ENCODE peak calls at places on chromosomes 2 and 18, in four cellular contexts. One of them, this sample, is unnamed.

GRCh38 chr18:3466051-3466450 is 16.1 kb downstream of the TGIF1 start:
- DNase-seq in CD4-positive, alpha-beta T cell: no peak
- DNase-seq in glutamatergic neuron: no peak
- DNase-seq in astrocyte of the spinal cord: peak
- DNase-seq in this sample: peak

GRCh38 chr2:109487871-109488655 is 125.7 kb downstream of the SEPTIN10 start:
- DNase-seq in astrocyte of the spinal cord: no peak
- DNase-seq in CD4-positive, alpha-beta T cell: no peak
- DNase-seq in glutamatergic neuron: no peak
- DNase-seq in this sample: no peak

GRCh38 chr2:85264471-85264870 is 63.3 kb downstream of the TGOLN2 start:
- DNase-seq in CD4-positive, alpha-beta T cell: no peak
- DNase-seq in astrocyte of the spinal cord: peak
- DNase-seq in glutamatergic neuron: no peak
- DNase-seq in this sample: no peak

GRCh38 chr18:36756262-36756661 is 72.5 kb downstream of the TPGS2 start:
- DNase-seq in glutamatergic neuron: no peak
- DNase-seq in CD4-positive, alpha-beta T cell: no peak
- DNase-seq in astrocyte of the spinal cord: no peak
- DNase-seq in this sample: no peak

GRCh38 chr2:18117592-18117991 is 239.1 kb downstream of the KCNS3 start:
- DNase-seq in CD4-positive, alpha-beta T cell: no peak
- DNase-seq in astrocyte of the spinal cord: peak
- DNase-seq in glutamatergic neuron: peak
- DNase-seq in this sample: peak

GRCh38 chr2:183037281-183037659 is 987 bp downstream of the NCKAP1 start:
- DNase-seq in astrocyte of the spinal cord: peak
- DNase-seq in CD4-positive, alpha-beta T cell: no peak
- DNase-seq in glutamatergic neuron: no peak
- DNase-seq in this sample: no peak

GRCh38 chr2:238930216-238930615 is 82.3 kb downstream of the TWIST2 start:
- DNase-seq in CD4-positive, alpha-beta T cell: no peak
- DNase-seq in glutamatergic neuron: no peak
- DNase-seq in astrocyte of the spinal cord: no peak
- DNase-seq in this sample: no peak

GRCh38 chr2:112793449-112793978 is 9.2 kb upstream of the IL1A start:
- DNase-seq in astrocyte of the spinal cord: peak
- DNase-seq in glutamatergic neuron: no peak
- DNase-seq in CD4-positive, alpha-beta T cell: no peak
- DNase-seq in this sample: no peak

GRCh38 chr18:76416935-76417334 is 78.1 kb downstream of the ZNF516 start:
- DNase-seq in CD4-positive, alpha-beta T cell: no peak
- DNase-seq in astrocyte of the spinal cord: peak
- DNase-seq in glutamatergic neuron: no peak
- DNase-seq in this sample: no peak

GRCh38 chr2:121386102-121386501 is 101.1 kb upstream of the TFCP2L1 start:
- DNase-seq in CD4-positive, alpha-beta T cell: no peak
- DNase-seq in glutamatergic neuron: no peak
- DNase-seq in astrocyte of the spinal cord: no peak
- DNase-seq in this sample: no peak

GRCh38 chr2:121377676-121378075 is 92.7 kb upstream of the TFCP2L1 start:
- DNase-seq in astrocyte of the spinal cord: peak
- DNase-seq in glutamatergic neuron: no peak
- DNase-seq in CD4-positive, alpha-beta T cell: no peak
- DNase-seq in this sample: no peak

GRCh38 chr2:121387591-121388325 is 102.8 kb upstream of the TFCP2L1 start:
- DNase-seq in CD4-positive, alpha-beta T cell: no peak
- DNase-seq in glutamatergic neuron: no peak
- DNase-seq in astrocyte of the spinal cord: peak
- DNase-seq in this sample: no peak

GRCh38 chr2:121386707-121387106 is 101.7 kb upstream of the TFCP2L1 start:
- DNase-seq in CD4-positive, alpha-beta T cell: no peak
- DNase-seq in astrocyte of the spinal cord: peak
- DNase-seq in glutamatergic neuron: no peak
- DNase-seq in this sample: no peak

DNA sequence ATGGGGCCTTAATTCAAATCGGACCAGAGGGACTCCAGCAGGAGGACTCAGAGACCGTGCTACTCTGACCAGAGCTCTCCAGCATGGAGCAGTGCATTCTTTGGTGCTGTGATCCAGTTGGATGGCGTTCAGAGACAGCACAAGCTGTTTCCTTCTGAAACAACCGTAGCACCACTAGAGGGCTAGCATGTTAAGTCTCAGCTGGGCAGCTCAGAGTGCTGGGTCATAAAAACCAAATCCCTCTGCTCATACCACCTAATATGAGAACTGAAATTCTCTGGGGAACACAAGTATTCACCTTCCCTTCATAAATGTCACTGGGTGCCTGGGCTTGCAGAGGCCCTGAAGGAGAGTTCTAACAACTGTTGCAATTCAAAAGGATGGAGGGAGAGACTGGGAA is 97.7 kb upstream of the TFCP2L1 start:
- DNase-seq in astrocyte of the spinal cord: no peak
- DNase-seq in glutamatergic neuron: no peak
- DNase-seq in CD4-positive, alpha-beta T cell: no peak
- DNase-seq in this sample: no peak
- TF ChIP-seq CTCF in astrocyte of the spinal cord: peak
- TF ChIP-seq CTCF in glutamatergic neuron: no peak
- TF ChIP-seq CTCF in CD4-positive, alpha-beta T cell: no peak
- TF ChIP-seq CTCF in this sample: no peak

GRCh38 chr2:219026946-219027345 is 14.4 kb downstream of the CFAP65 start:
- DNase-seq in astrocyte of the spinal cord: no peak
- DNase-seq in CD4-positive, alpha-beta T cell: no peak
- DNase-seq in glutamatergic neuron: no peak
- DNase-seq in this sample: no peak
- TF ChIP-seq CTCF in astrocyte of the spinal cord: no peak
- TF ChIP-seq CTCF in CD4-positive, alpha-beta T cell: no peak
- TF ChIP-seq CTCF in glutamatergic neuron: no peak
- TF ChIP-seq CTCF in this sample: no peak

GRCh38 chr2:236180501-236180816 is 12.3 kb upstream of the GBX2 start:
- DNase-seq in glutamatergic neuron: no peak
- DNase-seq in astrocyte of the spinal cord: no peak
- DNase-seq in CD4-positive, alpha-beta T cell: no peak
- DNase-seq in this sample: no peak

GRCh38 chr2:236177967-236178909 is 10.1 kb upstream of the GBX2 start:
- DNase-seq in astrocyte of the spinal cord: peak
- DNase-seq in CD4-positive, alpha-beta T cell: no peak
- DNase-seq in glutamatergic neuron: peak
- DNase-seq in this sample: peak

GRCh38 chr2:236179653-236180500 is 11.7 kb upstream of the GBX2 start:
- DNase-seq in CD4-positive, alpha-beta T cell: no peak
- DNase-seq in glutamatergic neuron: no peak
- DNase-seq in astrocyte of the spinal cord: no peak
- DNase-seq in this sample: no peak

GRCh38 chr2:236177604-236177966 is 9.4 kb upstream of the GBX2 start:
- DNase-seq in CD4-positive, alpha-beta T cell: no peak
- DNase-seq in astrocyte of the spinal cord: no peak
- DNase-seq in glutamatergic neuron: peak
- DNase-seq in this sample: peak

DNA sequence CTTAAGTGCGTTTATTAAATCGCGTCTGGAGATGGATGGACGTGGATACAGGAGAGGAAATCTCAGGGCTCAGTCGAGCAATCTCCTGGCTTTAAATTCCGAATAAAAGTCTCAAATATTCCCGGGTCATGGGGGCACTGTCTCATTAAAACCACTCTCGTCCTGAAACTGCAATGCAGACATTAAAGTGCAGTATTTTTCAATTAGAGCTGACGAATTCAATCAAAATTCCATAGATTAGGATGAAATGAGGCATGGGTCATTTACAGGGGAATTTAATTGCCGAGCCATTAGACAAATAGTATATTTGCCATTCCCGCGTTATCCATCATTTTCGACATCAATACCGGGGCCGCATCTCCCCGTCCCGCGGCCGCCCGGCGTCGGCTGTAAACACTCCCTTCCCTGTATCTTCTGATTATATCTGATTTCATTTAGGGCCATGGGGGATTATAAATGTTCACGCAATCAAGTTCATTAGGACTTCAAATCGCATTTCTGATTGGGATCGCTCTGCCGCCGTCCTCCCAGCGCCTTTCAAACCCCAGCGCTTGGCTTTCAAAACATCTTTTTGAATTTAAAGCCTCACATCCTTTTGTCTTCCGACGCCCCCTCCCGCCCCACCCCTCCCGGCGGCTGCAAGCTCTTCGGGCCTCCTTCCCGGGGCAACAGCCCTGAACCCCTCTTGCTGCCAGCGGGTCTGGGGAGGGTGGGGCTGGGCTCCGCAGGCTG is 10.9 kb upstream of the GBX2 start:
- DNase-seq in CD4-positive, alpha-beta T cell: no peak
- DNase-seq in glutamatergic neuron: no peak
- DNase-seq in astrocyte of the spinal cord: no peak
- DNase-seq in this sample: no peak
- TF ChIP-seq CTCF in CD4-positive, alpha-beta T cell: no peak
- TF ChIP-seq CTCF in glutamatergic neuron: no peak
- TF ChIP-seq CTCF in astrocyte of the spinal cord: no peak
- TF ChIP-seq CTCF in this sample: no peak

DNA sequence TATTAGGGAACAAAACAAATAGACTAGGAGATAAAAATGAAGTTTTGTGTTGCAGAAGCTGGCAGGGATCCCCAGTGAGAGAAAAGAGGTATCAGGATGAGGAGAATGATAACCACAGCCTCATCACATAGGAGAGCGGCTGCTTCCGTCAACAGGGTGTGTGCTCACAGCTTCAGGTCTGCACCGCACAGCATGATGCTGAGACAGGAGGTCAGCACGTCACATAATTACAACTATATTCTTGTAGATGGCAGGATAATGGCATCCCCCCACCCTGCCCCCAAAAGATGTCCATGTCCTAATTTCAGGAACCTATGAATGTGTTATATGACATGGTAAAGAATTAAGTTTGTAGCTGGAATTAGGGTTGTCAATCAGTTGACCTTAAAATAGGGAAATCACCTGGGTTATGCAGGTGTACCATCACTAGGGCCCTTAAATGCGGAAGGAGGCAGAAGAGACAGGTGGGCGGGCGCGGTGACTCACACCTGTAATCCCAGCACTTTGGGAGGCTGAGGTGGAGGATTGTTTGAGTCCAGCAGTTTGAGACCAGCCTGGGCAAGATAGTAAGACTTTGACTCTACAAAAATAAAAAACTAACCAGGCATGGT is 73.9 kb downstream of the ARL4C start:
- DNase-seq in glutamatergic neuron: no peak
- DNase-seq in astrocyte of the spinal cord: peak
- DNase-seq in CD4-positive, alpha-beta T cell: peak
- DNase-seq in this sample: no peak
- TF ChIP-seq CTCF in glutamatergic neuron: no peak
- TF ChIP-seq CTCF in astrocyte of the spinal cord: no peak
- TF ChIP-seq CTCF in CD4-positive, alpha-beta T cell: no peak
- TF ChIP-seq CTCF in this sample: no peak

GRCh38 chr2:189696223-189696622 is 21.8 kb downstream of the ANKAR start:
- DNase-seq in glutamatergic neuron: no peak
- DNase-seq in astrocyte of the spinal cord: no peak
- DNase-seq in CD4-positive, alpha-beta T cell: no peak
- DNase-seq in this sample: no peak

GRCh38 chr2:189702071-189702470 is 27.6 kb downstream of the ANKAR start:
- DNase-seq in glutamatergic neuron: no peak
- DNase-seq in CD4-positive, alpha-beta T cell: no peak
- DNase-seq in astrocyte of the spinal cord: peak
- DNase-seq in this sample: no peak

GRCh38 chr2:189700681-189701080 is 26.2 kb downstream of the ANKAR start:
- DNase-seq in glutamatergic neuron: no peak
- DNase-seq in CD4-positive, alpha-beta T cell: no peak
- DNase-seq in astrocyte of the spinal cord: no peak
- DNase-seq in this sample: no peak

DNA sequence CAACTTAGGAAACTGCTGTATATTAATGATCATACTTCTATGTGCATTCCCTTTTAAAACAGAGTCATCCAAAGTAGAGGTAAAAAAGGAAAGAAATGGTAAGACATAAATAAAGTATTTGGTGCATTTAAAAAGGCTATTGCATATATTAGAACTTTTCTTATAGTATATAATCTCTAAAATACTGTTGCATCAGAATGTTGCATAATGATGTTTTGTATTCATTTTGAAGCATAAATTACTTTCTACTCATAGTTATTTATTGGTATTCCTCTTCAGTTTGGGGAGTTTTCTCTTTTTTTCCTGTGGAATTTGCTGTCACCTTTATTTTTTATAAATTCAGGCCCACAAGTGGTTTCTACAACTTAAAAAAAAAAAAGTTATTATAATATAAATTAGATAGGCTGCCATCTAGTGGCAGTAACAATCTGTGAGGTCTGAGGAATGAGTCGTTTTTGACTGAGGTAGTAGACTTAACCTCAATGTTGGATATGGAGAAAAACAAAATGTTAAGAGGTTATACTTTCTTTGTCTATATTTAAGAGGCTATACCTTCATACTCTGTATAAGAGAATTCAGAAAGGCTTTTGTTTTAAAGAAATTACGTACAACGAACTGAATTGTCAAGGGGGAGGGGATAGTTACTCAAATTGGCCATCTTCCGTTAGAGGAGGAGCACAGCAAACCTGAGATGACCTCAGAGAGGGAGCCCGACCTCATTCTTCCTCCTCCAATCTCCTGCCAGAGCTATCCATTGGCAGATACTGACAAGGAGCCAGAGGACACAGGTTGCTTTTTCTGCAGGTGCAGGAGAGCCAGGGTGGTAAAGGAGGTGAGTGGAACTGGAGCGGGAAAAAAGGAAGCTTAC is 23.8 kb downstream of the ANKAR start:
- DNase-seq in glutamatergic neuron: no peak
- DNase-seq in astrocyte of the spinal cord: peak
- DNase-seq in CD4-positive, alpha-beta T cell: peak
- DNase-seq in this sample: no peak
- TF ChIP-seq CTCF in glutamatergic neuron: peak
- TF ChIP-seq CTCF in astrocyte of the spinal cord: peak
- TF ChIP-seq CTCF in CD4-positive, alpha-beta T cell: peak
- TF ChIP-seq CTCF in this sample: peak

DNA sequence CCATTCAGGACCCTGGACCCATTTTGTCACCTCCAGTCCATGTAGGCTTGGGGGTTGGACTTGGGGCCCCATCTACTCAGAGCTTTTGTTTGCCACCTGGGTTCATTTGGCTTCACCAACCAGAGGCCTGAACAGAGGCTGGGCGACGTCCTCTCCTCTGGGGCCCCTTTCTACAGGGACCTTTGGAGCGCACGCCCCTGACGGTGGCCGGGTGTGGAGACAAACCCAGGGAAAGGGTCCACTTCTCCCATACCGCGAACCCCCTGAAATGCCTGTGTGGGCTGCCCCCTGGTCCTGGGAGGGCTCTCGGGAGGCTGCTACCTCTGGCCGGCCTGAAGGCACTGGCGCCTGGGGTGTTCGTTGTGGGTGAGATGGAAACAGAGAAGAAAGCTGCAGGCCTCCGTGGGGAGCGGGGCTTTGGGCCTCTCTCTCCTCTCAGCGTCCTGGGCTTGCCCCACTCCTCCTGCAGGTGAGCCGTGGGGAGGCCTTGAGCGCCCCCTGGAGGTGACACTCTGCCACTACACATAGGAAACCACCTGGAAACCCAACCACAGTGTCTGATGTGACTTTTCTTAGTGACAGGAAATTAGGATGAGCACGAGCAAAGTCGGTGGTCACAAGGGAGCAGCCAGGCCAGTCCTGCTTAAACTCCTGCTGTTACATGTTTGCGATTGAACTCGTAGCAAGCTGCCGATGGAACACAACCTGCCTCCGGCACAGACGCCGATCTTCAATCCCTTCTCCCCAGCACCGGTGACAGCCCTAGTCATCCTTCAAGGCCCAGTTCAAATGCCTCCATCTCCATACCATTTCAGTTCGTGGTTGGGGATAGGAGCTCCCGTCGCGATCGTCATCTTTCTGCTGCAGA is 12.0 kb upstream of the NTSR2 start:
- DNase-seq in CD4-positive, alpha-beta T cell: peak
- DNase-seq in glutamatergic neuron: peak
- DNase-seq in astrocyte of the spinal cord: no peak
- DNase-seq in this sample: peak
- TF ChIP-seq CTCF in CD4-positive, alpha-beta T cell: peak
- TF ChIP-seq CTCF in glutamatergic neuron: peak
- TF ChIP-seq CTCF in astrocyte of the spinal cord: peak
- TF ChIP-seq CTCF in this sample: peak

GRCh38 chr2:102112692-102113665 is 29.6 kb upstream of the IL1R1 start:
- DNase-seq in glutamatergic neuron: no peak
- DNase-seq in CD4-positive, alpha-beta T cell: no peak
- DNase-seq in astrocyte of the spinal cord: peak
- DNase-seq in this sample: no peak
- TF ChIP-seq CTCF in glutamatergic neuron: no peak
- TF ChIP-seq CTCF in CD4-positive, alpha-beta T cell: no peak
- TF ChIP-seq CTCF in astrocyte of the spinal cord: no peak
- TF ChIP-seq CTCF in this sample: no peak

This sample was measured in endothelial cell.